ENCODE peak calls at places on chromosomes 4 and X, in nine cellular contexts. Q, P, S, A, T, O, U, I and B are unnamed samples.

GRCh38 chr4:95470622-95471021 is 78.2 kb downstream of the UNC5C start:
- DNase-seq in Q (no peak), P (no peak), S (no peak), A (no peak), T (no peak), O (no peak), U (no peak), I (no peak), B (no peak)

GRCh38 chr4:168955674-168956073 is 54.4 kb downstream of the CBR4 start:
- DNase-seq in Q (no peak), P (no peak), S (no peak), A (no peak), T (peak; percentile 35), O (no peak), U (no peak), I (no peak), B (peak; percentile 4)

GRCh38 chrX:72126048-72126415 is 5.7 kb downstream of the RTL5 start:
- DNase-seq in Q (no peak), P (no peak), S (no peak), A (no peak), T (peak; percentile 14), O (no peak), U (no peak), I (peak; percentile 12), B (no peak)

GRCh38 chrX:38627683-38628082 is 66.3 kb downstream of the TSPAN7 start:
- DNase-seq in Q (peak; percentile 2), P (peak; percentile 22), S (peak; percentile 8), A (peak; percentile 50), T (peak; percentile 19), O (peak; percentile 3), U (peak; percentile 26), I (no peak), B (no peak)

GRCh38 chr4:41750624-41751324 is 2.2 kb upstream of the PHOX2B start:
- DNase-seq in Q (no peak), P (no peak), S (no peak), A (no peak), T (no peak), O (no peak), U (no peak), I (no peak), B (no peak)

GRCh38 chrX:103453655-103454054 is 65.6 kb downstream of the RAB40A start:
- DNase-seq in Q (peak; percentile 93), P (no peak), S (peak; percentile 97), A (no peak), T (peak; percentile 93), O (peak; percentile 85), U (no peak), I (peak; percentile 83), B (peak; percentile 88)

GRCh38 chr4:74109116-74109791 is 10.3 kb upstream of the CXCL2 start:
- DNase-seq in Q (peak; percentile 97), P (peak; percentile 81), S (peak; percentile 97), A (peak; percentile 27), T (peak; percentile 98), O (peak; percentile 97), U (peak; percentile 56), I (peak; percentile 98), B (peak; percentile 96)

GRCh38 chr4:150867148-150867547 is 147.9 kb downstream of the LRBA start:
- DNase-seq in Q (peak; percentile 88), P (peak; percentile 73), S (peak; percentile 81), A (peak; percentile 51), T (peak; percentile 72), O (peak; percentile 62), U (peak; percentile 50), I (peak; percentile 52), B (peak; percentile 97)

GRCh38 chrX:68648960-68649359 is 1.5 kb downstream of the STARD8 start:
- DNase-seq in Q (peak; percentile 18), P (no peak), S (peak; percentile 26), A (peak; percentile 80), T (no peak), O (peak; percentile 27), U (no peak), I (peak; percentile 14), B (no peak)

GRCh38 chr4:23770011-23770410 is 119.8 kb downstream of the PPARGC1A start:
- DNase-seq in Q (peak; percentile 2), P (no peak), S (peak; percentile 25), A (no peak), T (no peak), O (peak; percentile 71), U (no peak), I (peak; percentile 55), B (no peak)

GRCh38 chr4:10623241-10623640 is 61.3 kb downstream of the CLNK start:
- DNase-seq in Q (peak; percentile 19), P (no peak), S (peak; percentile 76), A (no peak), T (peak; percentile 10), O (peak; percentile 74), U (no peak), I (peak; percentile 66), B (peak; percentile 44)

GRCh38 chr4:42617030-42617429 is 39.9 kb downstream of the ATP8A1 start:
- DNase-seq in Q (no peak), P (no peak), S (no peak), A (no peak), T (no peak), O (no peak), U (no peak), I (no peak), B (no peak)

GRCh38 chr4:147138171-147138570 is 192.5 kb upstream of the TTC29 start:
- DNase-seq in Q (peak; percentile 3), P (no peak), S (peak; percentile 33), A (no peak), T (no peak), O (peak; percentile 43), U (no peak), I (no peak), B (peak; percentile 61)

GRCh38 chr4:119103263-119103662 is 32.4 kb upstream of the MYOZ2 start:
- DNase-seq in Q (peak; percentile 96), P (peak; percentile 85), S (peak; percentile 99), A (no peak), T (peak; percentile 96), O (peak; percentile 100), U (peak; percentile 36), I (peak; percentile 100), B (peak; percentile 94)

GRCh38 chr4:94235825-94236224 is 28.2 kb downstream of the SMARCAD1 start:
- DNase-seq in Q (peak; percentile 8), P (no peak), S (peak; percentile 16), A (no peak), T (no peak), O (no peak), U (no peak), I (no peak), B (peak; percentile 46)
- H3K9ac ChIP-seq in Q (no peak overlapping the region), P (no peak overlapping the region), S (no peak overlapping the region), A (no peak overlapping the region), T (no peak overlapping the region), O (no peak overlapping the region), U (no peak overlapping the region), I (no peak overlapping the region), B (no peak overlapping the region)

GRCh38 chr4:139018971-139019758 is 3.6 kb downstream of the NOCT start:
- DNase-seq in Q (peak; percentile 66), P (no peak), S (peak; percentile 85), A (no peak), T (no peak), O (peak; percentile 74), U (no peak), I (peak; percentile 67), B (peak; percentile 60)

GRCh38 chr4:139015948-139016451 is 419 bp downstream of the NOCT start:
- DNase-seq in Q (peak; percentile 61), P (no peak), S (peak; percentile 20), A (no peak), T (peak; percentile 42), O (peak; percentile 23), U (peak; percentile 56), I (no peak), B (peak; percentile 66)

GRCh38 chr4:139020384-139020783 is 4.8 kb downstream of the NOCT start:
- DNase-seq in Q (no peak), P (no peak), S (no peak), A (peak; percentile 72), T (no peak), O (no peak), U (no peak), I (no peak), B (no peak)

GRCh38 chr4:139017861-139018260 is 2.3 kb downstream of the NOCT start:
- DNase-seq in Q (peak; percentile 31), P (no peak), S (no peak), A (no peak), T (no peak), O (peak; percentile 30), U (no peak), I (no peak), B (peak; percentile 58)

DNA sequence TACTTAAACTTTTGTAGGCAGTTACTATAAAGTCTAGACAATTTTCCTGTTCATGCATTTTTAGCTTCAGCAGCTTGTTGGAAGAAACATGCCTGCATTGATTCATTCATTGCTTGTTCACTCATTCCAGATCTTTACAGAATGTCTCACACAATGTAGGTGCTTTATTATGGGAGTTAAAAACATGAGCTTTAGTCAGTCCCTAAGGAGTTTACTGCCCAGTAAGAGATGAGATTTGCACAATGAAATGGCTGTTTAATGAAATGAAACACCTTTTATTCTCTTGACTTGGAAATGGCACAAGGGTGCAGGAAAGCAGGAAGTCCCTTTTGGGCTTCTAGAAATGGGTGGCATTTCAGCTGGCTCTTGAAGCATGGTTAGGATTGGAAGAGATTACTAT is 2.9 kb downstream of the NOCT start:
- DNase-seq in Q (peak; percentile 65), P (no peak), S (peak; percentile 31), A (no peak), T (no peak), O (peak; percentile 43), U (no peak), I (no peak), B (peak; percentile 26)
- H3K4me1 ChIP-seq in Q (peaks cover 46% of the 10 kb centered on the region), P (peaks cover 20% of the 10 kb centered on the region), S (peaks cover 24% of the 10 kb centered on the region), A (peaks cover 4% of the 10 kb centered on the region), T (peaks cover 37% of the 10 kb centered on the region), O (peaks cover 21% of the 10 kb centered on the region), U (no peaks in the 10 kb centered on the region), I (peaks cover 38% of the 10 kb centered on the region), B (peaks cover 44% of the 10 kb centered on the region)

GRCh38 chr4:7880681-7881080 is 59.0 kb downstream of the AFAP1 start:
- DNase-seq in Q (no peak), P (no peak), S (no peak), A (no peak), T (no peak), O (no peak), U (no peak), I (no peak), B (no peak)
- H3K9ac ChIP-seq in Q (no peak overlapping the region), P (no peak overlapping the region), S (no peak overlapping the region), A (no peak overlapping the region), T (no peak overlapping the region), O (no peak overlapping the region), U (no peak overlapping the region), I (peak overlapping the region; percentile 75), B (no peak overlapping the region)

GRCh38 chr4:182913036-182913435 is 4.2 kb downstream of the DCTD start:
- DNase-seq in Q (no peak), P (no peak), S (no peak), A (no peak), T (no peak), O (no peak), U (no peak), I (no peak), B (no peak)

GRCh38 chr4:182916483-182917181 is 554 bp downstream of the DCTD start:
- DNase-seq in Q (peak; percentile 90), P (no peak), S (peak; percentile 79), A (no peak), T (peak; percentile 47), O (peak; percentile 79), U (peak; percentile 47), I (peak; percentile 70), B (peak; percentile 84)

GRCh38 chr4:182913621-182914020 is 3.6 kb downstream of the DCTD start:
- DNase-seq in Q (no peak), P (no peak), S (no peak), A (no peak), T (no peak), O (no peak), U (no peak), I (no peak), B (no peak)

GRCh38 chr4:182917182-182918043 is at the start of gene DCTD:
- DNase-seq in Q (peak; percentile 86), P (no peak), S (peak; percentile 65), A (no peak), T (peak; percentile 55), O (peak; percentile 75), U (peak; percentile 79), I (peak; percentile 46), B (peak; percentile 89)

GRCh38 chr4:182914357-182914756 is 2.8 kb downstream of the DCTD start:
- DNase-seq in Q (no peak), P (no peak), S (no peak), A (no peak), T (no peak), O (no peak), U (no peak), I (no peak), B (no peak)
- H3K4me1 ChIP-seq in Q (peaks cover 17% of the 10 kb centered on the region), P (peaks cover 10% of the 10 kb centered on the region), S (peaks cover 16% of the 10 kb centered on the region), A (peaks cover 2% of the 10 kb centered on the region), T (peaks cover 14% of the 10 kb centered on the region), O (peaks cover 8% of the 10 kb centered on the region), U (no peaks in the 10 kb centered on the region), I (peaks cover 19% of the 10 kb centered on the region), B (peaks cover 16% of the 10 kb centered on the region)